ENCODE peak calls at places on chromosomes 16 and 17, in five cellular contexts. One of them, this sample, is unnamed.

GRCh38 chr16:81885976-81886586 is 107.0 kb downstream of the PLCG2 start:
- DNase-seq in HS-27A: no peak
- DNase-seq in iPS-NIHi11: peak
- DNase-seq in HS-5: no peak
- DNase-seq in K562: peak
- DNase-seq in this sample: no peak

GRCh38 chr17:80861360-80861861 is 130.2 kb upstream of the CHMP6 start:
- DNase-seq in HS-5: no peak
- DNase-seq in iPS-NIHi11: no peak
- DNase-seq in K562: no peak
- DNase-seq in HS-27A: no peak
- DNase-seq in this sample: no peak

GRCh38 chr17:64492481-64493109 is 4.3 kb downstream of the POLG2 start:
- DNase-seq in HS-27A: no peak
- DNase-seq in HS-5: no peak
- DNase-seq in K562: peak
- DNase-seq in iPS-NIHi11: no peak
- DNase-seq in this sample: peak

GRCh38 chr17:14098246-14098645 is 28.9 kb downstream of the COX10 start:
- DNase-seq in K562: no peak
- DNase-seq in iPS-NIHi11: no peak
- DNase-seq in HS-5: no peak
- DNase-seq in HS-27A: no peak
- DNase-seq in this sample: no peak

GRCh38 chr16:1008085-1008484 is 26.5 kb downstream of the SOX8 start:
- DNase-seq in iPS-NIHi11: no peak
- DNase-seq in K562: no peak
- DNase-seq in HS-5: no peak
- DNase-seq in HS-27A: no peak
- DNase-seq in this sample: no peak

GRCh38 chr17:38351412-38352222 is at the start of gene SOCS7:
- DNase-seq in iPS-NIHi11: peak
- DNase-seq in K562: peak
- DNase-seq in HS-27A: no peak
- DNase-seq in HS-5: peak
- DNase-seq in this sample: peak

GRCh38 chr17:49089094-49089493 is 43.5 kb upstream of the B4GALNT2 start:
- DNase-seq in iPS-NIHi11: no peak
- DNase-seq in HS-27A: no peak
- DNase-seq in K562: no peak
- DNase-seq in HS-5: no peak
- DNase-seq in this sample: no peak

GRCh38 chr16:87499189-87499486 is 6.3 kb upstream of the ZCCHC14 start:
- DNase-seq in iPS-NIHi11: no peak
- DNase-seq in HS-27A: peak
- DNase-seq in K562: no peak
- DNase-seq in HS-5: peak
- DNase-seq in this sample: no peak

GRCh38 chr17:82248815-82249638 is 20.2 kb downstream of the SLC16A3 start:
- DNase-seq in HS-27A: no peak
- DNase-seq in iPS-NIHi11: no peak
- DNase-seq in HS-5: no peak
- DNase-seq in K562: no peak
- DNase-seq in this sample: peak

GRCh38 chr17:40361063-40361924 is 3.2 kb downstream of the GJD3 start:
- DNase-seq in iPS-NIHi11: no peak
- DNase-seq in HS-5: no peak
- DNase-seq in HS-27A: no peak
- DNase-seq in K562: no peak
- DNase-seq in this sample: no peak

GRCh38 chr16:9135797-9136196 is 44.4 kb downstream of the HAPSTR1 start:
- DNase-seq in HS-27A: no peak
- DNase-seq in iPS-NIHi11: no peak
- DNase-seq in K562: no peak
- DNase-seq in HS-5: no peak
- DNase-seq in this sample: no peak

GRCh38 chr17:54745862-54746261 is 154.8 kb upstream of the TOM1L1 start:
- DNase-seq in K562: no peak
- DNase-seq in HS-27A: no peak
- DNase-seq in iPS-NIHi11: no peak
- DNase-seq in HS-5: no peak
- DNase-seq in this sample: no peak

GRCh38 chr17:41801374-41802062 is 10.2 kb downstream of the P3H4 start:
- DNase-seq in K562: peak
- DNase-seq in HS-27A: no peak
- DNase-seq in iPS-NIHi11: peak
- DNase-seq in HS-5: peak
- DNase-seq in this sample: peak

GRCh38 chr16:68995011-68995504 is 110.4 kb upstream of the HAS3 start:
- DNase-seq in K562: no peak
- DNase-seq in HS-27A: peak
- DNase-seq in HS-5: peak
- DNase-seq in iPS-NIHi11: peak
- DNase-seq in this sample: no peak

GRCh38 chr16:55051571-55051970 is 120.9 kb downstream of the IRX5 start:
- DNase-seq in HS-5: no peak
- DNase-seq in iPS-NIHi11: no peak
- DNase-seq in K562: no peak
- DNase-seq in HS-27A: no peak
- DNase-seq in this sample: no peak

GRCh38 chr16:19110537-19111391 is 3.0 kb upstream of the ITPRIPL2 start:
- DNase-seq in HS-27A: no peak
- DNase-seq in K562: no peak
- DNase-seq in HS-5: no peak
- DNase-seq in iPS-NIHi11: no peak
- DNase-seq in this sample: no peak

GRCh38 chr16:73286643-73287267 is 238.8 kb upstream of the ZFHX3 start:
- DNase-seq in HS-27A: no peak
- DNase-seq in K562: no peak
- DNase-seq in iPS-NIHi11: no peak
- DNase-seq in HS-5: no peak
- DNase-seq in this sample: no peak

GRCh38 chr17:13306310-13306962 is 288.6 kb upstream of the ELAC2 start:
- DNase-seq in HS-27A: peak
- DNase-seq in HS-5: peak
- DNase-seq in K562: peak
- DNase-seq in iPS-NIHi11: peak
- DNase-seq in this sample: no peak

GRCh38 chr16:85485379-85485778 is 127.7 kb upstream of the GSE1 start:
- DNase-seq in iPS-NIHi11: no peak
- DNase-seq in K562: no peak
- DNase-seq in HS-5: no peak
- DNase-seq in HS-27A: no peak
- DNase-seq in this sample: no peak

GRCh38 chr16:3983081-3983520 is 102.6 kb upstream of the CREBBP start:
- DNase-seq in K562: peak
- DNase-seq in iPS-NIHi11: peak
- DNase-seq in HS-27A: no peak
- DNase-seq in HS-5: no peak
- DNase-seq in this sample: no peak

GRCh38 chr17:32943647-32944191 is 15.8 kb downstream of the TMEM98 start:
- DNase-seq in HS-5: peak
- DNase-seq in HS-27A: no peak
- DNase-seq in K562: no peak
- DNase-seq in iPS-NIHi11: no peak
- DNase-seq in this sample: no peak

GRCh38 chr17:27244019-27244418 is 49.9 kb upstream of the WSB1 start:
- DNase-seq in K562: no peak
- DNase-seq in HS-27A: no peak
- DNase-seq in HS-5: no peak
- DNase-seq in iPS-NIHi11: no peak
- DNase-seq in this sample: no peak

GRCh38 chr17:5757306-5757907 is 173.1 kb upstream of the NLRP1 start:
- DNase-seq in iPS-NIHi11: no peak
- DNase-seq in HS-27A: no peak
- DNase-seq in K562: no peak
- DNase-seq in HS-5: no peak
- DNase-seq in this sample: no peak

GRCh38 chr16:56041556-56042140 is 149.6 kb upstream of the GNAO1 start:
- DNase-seq in iPS-NIHi11: peak
- DNase-seq in K562: peak
- DNase-seq in HS-27A: no peak
- DNase-seq in HS-5: no peak
- DNase-seq in this sample: peak

GRCh38 chr16:68510775-68511174 is 28.3 kb upstream of the ZFP90 start:
- DNase-seq in HS-27A: no peak
- DNase-seq in HS-5: no peak
- DNase-seq in K562: no peak
- DNase-seq in iPS-NIHi11: no peak
- DNase-seq in this sample: no peak

GRCh38 chr17:14469971-14470370 is 169.1 kb downstream of the HS3ST3B1 start:
- DNase-seq in HS-5: no peak
- DNase-seq in HS-27A: no peak
- DNase-seq in iPS-NIHi11: no peak
- DNase-seq in K562: no peak
- DNase-seq in this sample: no peak

GRCh38 chr16:12119562-12119961 is 143.0 kb downstream of the SNX29 start:
- DNase-seq in iPS-NIHi11: no peak
- DNase-seq in HS-5: no peak
- DNase-seq in K562: no peak
- DNase-seq in HS-27A: no peak
- DNase-seq in this sample: no peak

GRCh38 chr17:56786989-56787482 is 46.7 kb downstream of the C17orf67 start:
- DNase-seq in K562: no peak
- DNase-seq in HS-27A: peak
- DNase-seq in iPS-NIHi11: no peak
- DNase-seq in HS-5: peak
- DNase-seq in this sample: peak

GRCh38 chr16:19338335-19338734 is 52.8 kb downstream of the CLEC19A start:
- DNase-seq in HS-27A: no peak
- DNase-seq in K562: peak
- DNase-seq in iPS-NIHi11: peak
- DNase-seq in HS-5: no peak
- DNase-seq in this sample: no peak

GRCh38 chr16:84117482-84117843 is 721 bp upstream of the MBTPS1 start:
- DNase-seq in HS-27A: peak
- DNase-seq in iPS-NIHi11: peak
- DNase-seq in K562: no peak
- DNase-seq in HS-5: peak
- DNase-seq in this sample: no peak

GRCh38 chr17:17760872-17761550 is 75.8 kb downstream of the SREBF1 start:
- DNase-seq in K562: no peak
- DNase-seq in iPS-NIHi11: no peak
- DNase-seq in HS-5: no peak
- DNase-seq in HS-27A: no peak
- DNase-seq in this sample: no peak

GRCh38 chr16:83727018-83727417 is 80.8 kb upstream of the HSBP1 start:
- DNase-seq in HS-27A: no peak
- DNase-seq in iPS-NIHi11: no peak
- DNase-seq in K562: no peak
- DNase-seq in HS-5: no peak
- DNase-seq in this sample: no peak

GRCh38 chr17:18321309-18321708 is 6.2 kb downstream of the SMCR8 start:
- DNase-seq in HS-5: no peak
- DNase-seq in iPS-NIHi11: peak
- DNase-seq in HS-27A: no peak
- DNase-seq in K562: peak
- DNase-seq in this sample: no peak